ENCODE peak calls at places on chromosomes 3 and 15, in four cellular contexts. R, S, J and E are unnamed samples.

GRCh38 chr3:56119575-56120349 is 348.5 kb downstream of the ERC2 start:
- DNase-seq in R (no peak), S (no peak), J (no peak), E (no peak)

GRCh38 chr15:100090411-100090810 is 251.4 kb downstream of the ADAMTS17 start:
- DNase-seq in R (no peak), S (no peak), J (no peak), E (no peak)

GRCh38 chr3:56111651-56112250 is 356.5 kb downstream of the ERC2 start:
- DNase-seq in R (no peak), S (no peak), J (no peak), E (no peak)

GRCh38 chr3:69330891-69331400 is 54.9 kb downstream of the FRMD4B start:
- DNase-seq in R (no peak), S (no peak), J (no peak), E (no peak)

GRCh38 chr3:182671942-182672341 is 121.4 kb upstream of the ATP11B start:
- DNase-seq in R (no peak), S (no peak), J (no peak), E (no peak)

GRCh38 chr15:43085921-43086320 is 19.9 kb downstream of the UBR1 start:
- DNase-seq in R (no peak), S (no peak), J (no peak), E (no peak)

GRCh38 chr15:92429378-92430066 is 35.8 kb downstream of the ST8SIA2 start:
- DNase-seq in R (no peak), S (no peak), J (no peak), E (no peak)

GRCh38 chr15:90419738-90420487 is 31.9 kb downstream of the IQGAP1 start:
- DNase-seq in R (no peak), S (no peak), J (peak; percentile 19), E (no peak)

GRCh38 chr3:123642182-123642956 is 57.5 kb upstream of the HACD2 start:
- DNase-seq in R (peak; percentile 60), S (peak; percentile 95), J (peak; percentile 34), E (peak; percentile 54)

GRCh38 chr3:78506581-78507195 is 1261.1 kb downstream of the ROBO1 start:
- DNase-seq in R (no peak), S (no peak), J (no peak), E (no peak)

GRCh38 chr3:101020616-101021015 is 27.4 kb upstream of the ABI3BP start:
- DNase-seq in R (no peak), S (no peak), J (no peak), E (no peak)

GRCh38 chr15:98620020-98620419 is 28.3 kb upstream of the IGF1R start:
- DNase-seq in R (no peak), S (no peak), J (no peak), E (no peak)

GRCh38 chr3:197420115-197420514 is 121.7 kb upstream of the DLG1 start:
- DNase-seq in R (no peak), S (no peak), J (no peak), E (no peak)

GRCh38 chr15:53721334-53722087 is 38.0 kb downstream of the WDR72 start:
- DNase-seq in R (no peak), S (no peak), J (no peak), E (no peak)

GRCh38 chr3:144497452-144497851 is 525.8 kb downstream of the DIPK2A start:
- DNase-seq in R (no peak), S (no peak), J (no peak), E (no peak)

GRCh38 chr3:64255941-64256340 is 30.7 kb upstream of the PRICKLE2 start:
- DNase-seq in R (no peak), S (peak; percentile 18), J (no peak), E (no peak)

GRCh38 chr3:46848271-46849097 is 14.8 kb downstream of the MYL3 start:
- DNase-seq in R (no peak), S (no peak), J (no peak), E (no peak)

GRCh38 chr3:123071146-123071545 is 4.3 kb downstream of the PDIA5 start:
- DNase-seq in R (no peak), S (peak; percentile 23), J (no peak), E (no peak)

GRCh38 chr3:143600762-143601161 is 247.5 kb downstream of the SLC9A9 start:
- DNase-seq in R (no peak), S (no peak), J (no peak), E (no peak)

GRCh38 chr3:53815651-53816050 is 30.6 kb downstream of the CHDH start:
- DNase-seq in R (no peak), S (no peak), J (no peak), E (no peak)

GRCh38 chr3:125318859-125319258 is 56.3 kb downstream of the ZNF148 start:
- DNase-seq in R (no peak), S (no peak), J (no peak), E (no peak)

GRCh38 chr3:13528217-13528801 is 20.6 kb upstream of the FBLN2 start:
- DNase-seq in R (no peak), S (peak; percentile 41), J (no peak), E (no peak)

GRCh38 chr3:139588450-139588849 is 48.9 kb upstream of the RBP1 start:
- DNase-seq in R (no peak), S (peak; percentile 39), J (no peak), E (no peak)

GRCh38 chr3:148642616-148643015 is 55.1 kb upstream of the AGTR1 start:
- DNase-seq in R (no peak), S (no peak), J (no peak), E (no peak)

GRCh38 chr15:39595621-39596221 is 14.8 kb downstream of the THBS1 start:
- DNase-seq in R (no peak), S (no peak), J (no peak), E (no peak)

GRCh38 chr3:190053919-190054672 is 66.6 kb downstream of the P3H2 start:
- DNase-seq in R (no peak), S (no peak), J (no peak), E (no peak)

GRCh38 chr15:80201256-80202015 is 48.6 kb downstream of the FAH start:
- DNase-seq in R (no peak), S (no peak), J (no peak), E (no peak)

GRCh38 chr3:102074951-102075350 is 225.6 kb downstream of the NFKBIZ start:
- DNase-seq in R (no peak), S (no peak), J (no peak), E (no peak)

GRCh38 chr3:197466586-197467399 is 89.0 kb downstream of the BDH1 start:
- DNase-seq in R (no peak), S (no peak), J (no peak), E (no peak)

GRCh38 chr3:156860873-156861272 is 34.7 kb downstream of the LEKR1 start:
- DNase-seq in R (no peak), S (no peak), J (no peak), E (no peak)

GRCh38 chr3:2568929-2569328 is 470.3 kb downstream of the CNTN4 start:
- DNase-seq in R (no peak), S (no peak), J (no peak), E (no peak)

GRCh38 chr3:96631050-96631449 is 183.3 kb upstream of the EPHA6 start:
- DNase-seq in R (no peak), S (no peak), J (no peak), E (no peak)

GRCh38 chr15:42273900-42274692 is 863 bp upstream of the TMEM87A start:
- DNase-seq in R (no peak), S (peak; percentile 31), J (peak; percentile 30), E (peak; percentile 13)

GRCh38 chr3:192915306-192915705 is 2.4 kb downstream of the MB21D2 start:
- DNase-seq in R (no peak), S (peak; percentile 41), J (no peak), E (no peak)

GRCh38 chr3:17023006-17023664 is 138.4 kb downstream of the PLCL2 start:
- DNase-seq in R (no peak), S (no peak), J (peak; percentile 56), E (no peak)

DNA sequence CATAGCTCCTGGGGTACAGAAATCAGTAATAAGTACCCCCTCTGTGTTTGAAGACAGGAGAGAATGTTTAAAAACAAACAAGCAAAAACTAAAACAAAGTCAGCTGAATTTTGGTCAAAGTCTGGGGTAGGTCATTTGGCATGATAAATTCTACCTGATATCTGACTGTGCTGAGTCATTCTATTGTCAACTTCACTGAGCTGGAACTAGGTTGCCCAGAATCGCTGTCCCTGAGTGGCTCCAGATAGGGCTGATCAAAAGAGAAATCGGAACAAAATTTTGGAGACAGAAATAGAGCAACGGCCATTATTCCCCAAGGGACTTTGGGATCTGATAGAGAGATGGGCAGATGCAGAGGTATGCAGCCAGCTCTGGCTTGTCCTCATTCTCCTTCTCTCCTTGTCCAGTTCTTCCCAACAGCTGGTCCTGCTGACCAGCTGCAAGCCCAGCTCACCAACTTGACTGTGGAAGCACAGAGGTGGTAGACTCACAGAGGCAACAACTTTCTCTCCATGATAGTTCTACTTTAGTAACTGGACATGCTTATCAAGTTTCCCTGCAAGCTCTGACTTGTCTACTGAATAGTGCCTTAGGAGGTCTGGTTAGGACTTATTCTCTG is 57.3 kb upstream of the MYRIP start:
- DNase-seq in R (no peak), S (no peak), J (no peak), E (no peak)
- TF ChIP-seq TAF1 in R (no peak), S (no peak), J (no peak), E (no peak)

GRCh38 chr3:27945229-27945628 is 223.1 kb upstream of the EOMES start:
- DNase-seq in R (no peak), S (no peak), J (no peak), E (no peak)
- TF ChIP-seq POLR2A in R (no peak), S (no peak), J (no peak), E (no peak)

DNA sequence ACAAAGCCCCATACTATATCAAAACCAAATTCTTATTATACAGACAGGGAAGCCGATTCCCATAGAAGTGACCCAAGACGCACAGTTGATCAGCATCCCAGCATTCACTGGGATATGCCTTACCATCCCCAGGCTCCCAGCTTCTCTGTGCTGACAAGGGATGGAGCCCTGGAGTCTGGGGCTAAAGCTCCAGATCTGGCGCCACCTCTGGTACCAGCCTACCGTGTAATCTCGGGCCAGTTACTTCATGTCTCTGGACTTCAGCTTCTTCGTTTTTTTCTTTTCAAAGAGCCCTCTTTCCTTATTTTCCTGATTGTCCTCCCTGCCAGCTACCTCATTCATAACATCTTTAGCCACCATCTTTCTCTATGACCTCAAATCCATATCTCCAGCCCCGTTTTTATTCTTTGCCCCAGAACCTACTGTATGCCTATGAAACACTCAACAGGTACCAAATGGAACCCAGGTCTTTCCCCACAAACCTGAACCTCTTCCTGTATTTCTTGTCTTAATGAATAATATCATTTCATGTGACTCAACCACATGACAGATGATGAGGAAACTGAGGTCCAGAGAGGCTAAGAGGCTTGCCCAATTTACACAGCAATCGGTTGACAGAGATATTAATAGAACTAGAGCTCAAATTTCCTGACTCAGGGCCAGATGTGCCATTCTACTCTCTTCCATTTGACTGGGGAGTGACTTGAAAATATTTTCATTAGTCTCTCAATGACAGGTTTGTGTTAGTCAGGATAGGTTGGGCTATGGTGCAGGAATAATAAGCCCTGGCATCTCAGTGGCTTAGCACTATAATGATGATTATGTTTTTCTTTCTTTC is 85.4 kb upstream of the TLE3 start:
- DNase-seq in R (no peak), S (no peak), J (no peak), E (no peak)
- TF ChIP-seq TAF1 in R (no peak), S (no peak), J (no peak), E (no peak)

DNA sequence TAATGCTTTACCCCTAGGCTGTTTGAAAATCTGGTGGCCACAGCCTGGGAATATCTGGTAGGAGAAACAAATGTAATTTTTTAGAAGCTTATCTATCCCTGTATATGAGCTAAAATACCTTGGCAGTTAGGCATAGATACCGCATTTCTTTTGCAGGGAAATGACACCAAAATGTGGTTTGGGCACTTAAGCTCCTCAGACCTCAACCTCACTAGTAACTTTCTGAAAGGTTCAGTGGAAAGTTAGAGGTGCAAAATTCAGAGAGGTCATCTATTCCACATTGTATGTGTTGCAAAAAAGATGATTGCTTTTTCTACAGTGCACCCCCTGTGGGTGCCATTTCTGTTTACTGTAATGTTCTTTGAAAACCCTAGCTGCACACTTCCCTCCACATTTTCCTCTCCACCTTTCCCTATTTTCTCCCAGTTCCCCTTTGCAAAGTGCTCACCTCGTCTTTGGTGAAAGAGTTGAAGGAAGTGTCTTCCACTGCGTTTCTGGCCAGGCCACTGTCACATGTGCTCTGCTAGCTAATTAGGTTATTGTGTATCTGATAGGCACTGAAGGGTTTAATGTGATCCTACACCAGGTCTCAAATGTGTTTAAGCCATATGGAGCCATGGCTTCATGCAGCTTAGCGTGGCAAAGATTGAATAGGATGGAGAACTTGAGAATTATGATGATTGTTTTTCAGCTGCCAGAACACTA is 1.3 kb downstream of the SACM1L start:
- DNase-seq in R (no peak), S (no peak), J (no peak), E (no peak)
- TF ChIP-seq POLR2A in R (no peak), S (no peak), J (no peak), E (no peak)